ENCODE peak calls at places on chromosomes 5 and 9, in seven cellular contexts. T, Q, I, L, U, N and M are unnamed samples.

GRCh38 chr5:159331099-159331973 is 1.0 kb upstream of the IL12B start:
- DNase-seq in T (peak; percentile 77), Q (peak; percentile 86), I (peak; percentile 61), L (peak; percentile 67), U (peak; percentile 61), N (peak; percentile 50), M (peak; percentile 59)

GRCh38 chr5:56481147-56481997 is 248.2 kb upstream of the ANKRD55 start:
- DNase-seq in T (peak; percentile 51), Q (peak; percentile 64), I (peak; percentile 37), L (no peak), U (peak; percentile 55), N (peak; percentile 59), M (peak; percentile 38)

GRCh38 chr5:1761453-1761755 is 38.2 kb downstream of the MRPL36 start:
- DNase-seq in T (no peak), Q (no peak), I (no peak), L (no peak), U (no peak), N (no peak), M (no peak)

GRCh38 chr5:6158974-6159863 is 219.1 kb downstream of the MED10 start:
- DNase-seq in T (no peak), Q (no peak), I (no peak), L (no peak), U (no peak), N (peak; percentile 11), M (peak; percentile 68)

GRCh38 chr5:99061711-99062110 is 132.9 kb upstream of the CHD1 start:
- DNase-seq in T (no peak), Q (no peak), I (no peak), L (no peak), U (no peak), N (peak; percentile 35), M (peak; percentile 81)

GRCh38 chr9:91361294-91362201 is at the start of gene AUH:
- DNase-seq in T (peak; percentile 91), Q (peak; percentile 97), I (peak; percentile 83), L (peak; percentile 65), U (peak; percentile 84), N (peak; percentile 71), M (peak; percentile 87)

GRCh38 chr9:119289740-119290139 is 79.5 kb downstream of the BRINP1 start:
- DNase-seq in T (peak; percentile 35), Q (peak; percentile 61), I (peak; percentile 51), L (peak; percentile 39), U (peak; percentile 17), N (no peak), M (peak; percentile 69)

GRCh38 chr5:127235136-127235535 is 55.5 kb upstream of the MEGF10 start:
- DNase-seq in T (no peak), Q (no peak), I (no peak), L (no peak), U (no peak), N (no peak), M (no peak)

GRCh38 chr5:78005021-78005785 is 229.1 kb upstream of the TBCA start:
- DNase-seq in T (no peak), Q (no peak), I (no peak), L (peak; percentile 83), U (no peak), N (peak; percentile 82), M (no peak)

GRCh38 chr5:175872287-175873089 is 1.1 kb downstream of the CPLX2 start:
- DNase-seq in T (no peak), Q (peak; percentile 56), I (no peak), L (no peak), U (no peak), N (no peak), M (no peak)

GRCh38 chr5:156774273-156774672 is 75.8 kb upstream of the PPP1R2B start:
- DNase-seq in T (no peak), Q (no peak), I (no peak), L (no peak), U (no peak), N (no peak), M (no peak)

GRCh38 chr5:147336871-147337270 is 102.0 kb downstream of the STK32A start:
- DNase-seq in T (no peak), Q (peak; percentile 14), I (no peak), L (no peak), U (no peak), N (no peak), M (no peak)